ENCODE peak calls at places on chromosome 14, in eight cellular contexts. A is A172, B is H1, C is T-helper 9 cell, M is tibial artery, Y is fibroblast of lung, O is activated T-cell treated with anti-CD3 and anti-CD28 coated beads for 48 hours, G is lower lobe of right lung. Z is an unnamed sample.

GRCh38 chr14:64520699-64521098 is 16.1 kb downstream of the ZBTB1 start:
- DNase-seq in A (no peak), B (no peak), C (no peak), M (no peak), Y (no peak), O (no peak), G (peak; percentile 62), Z (no peak)

GRCh38 chr14:101235872-101236221 is 325.4 kb upstream of the DIO3 start:
- DNase-seq in A (no peak), B (no peak), C (no peak), M (peak; percentile 56), Y (no peak), O (no peak), G (no peak), Z (no peak)

GRCh38 chr14:23533652-23534435 is 17.7 kb downstream of the ZFHX2 start:
- DNase-seq in A (no peak), B (no peak), C (no peak), M (no peak), Y (no peak), O (no peak), G (no peak), Z (no peak)

GRCh38 chr14:98705826-98706225 is 566.2 kb downstream of the BCL11B start:
- DNase-seq in A (no peak), B (no peak), C (no peak), M (no peak), Y (no peak), O (no peak), G (no peak), Z (no peak)

GRCh38 chr14:68770051-68770450 is 22.8 kb downstream of the ZFP36L1 start:
- DNase-seq in A (no peak), B (no peak), C (no peak), M (peak; percentile 51), Y (no peak), O (no peak), G (no peak), Z (no peak)

GRCh38 chr14:22822017-22822618 is 6.9 kb upstream of the SLC7A7 start:
- DNase-seq in A (no peak), B (peak; percentile 79), C (no peak), M (no peak), Y (no peak), O (no peak), G (no peak), Z (no peak)

GRCh38 chr14:65696801-65697200 is 284.3 kb downstream of the FUT8 start:
- DNase-seq in A (no peak), B (no peak), C (no peak), M (no peak), Y (no peak), O (no peak), G (no peak), Z (no peak)

GRCh38 chr14:88492272-88493089 is 62.3 kb downstream of the PTPN21 start:
- DNase-seq in A (peak; percentile 50), B (peak; percentile 84), C (peak; percentile 40), M (no peak), Y (peak; percentile 81), O (peak; percentile 30), G (no peak), Z (no peak)

GRCh38 chr14:101458536-101459391 is 102.5 kb upstream of the DIO3 start:
- DNase-seq in A (no peak), B (peak; percentile 75), C (no peak), M (peak; percentile 59), Y (no peak), O (no peak), G (no peak), Z (no peak)

GRCh38 chr14:92647499-92648279 is 100.7 kb downstream of the LGMN start:
- DNase-seq in A (no peak), B (no peak), C (no peak), M (no peak), Y (peak; percentile 31), O (no peak), G (no peak), Z (no peak)

GRCh38 chr14:102917469-102918211 is 4.8 kb upstream of the AMN start:
- DNase-seq in A (no peak), B (peak; percentile 92), C (peak; percentile 46), M (no peak), Y (peak; percentile 39), O (peak; percentile 52), G (peak; percentile 66), Z (peak; percentile 76)

GRCh38 chr14:92473261-92473946 is 40.2 kb upstream of the RIN3 start:
- DNase-seq in A (no peak), B (peak; percentile 29), C (no peak), M (no peak), Y (peak; percentile 64), O (no peak), G (no peak), Z (peak; percentile 68)

GRCh38 chr14:51880810-51881580 is 20.6 kb downstream of the GNG2 start:
- DNase-seq in A (no peak), B (no peak), C (no peak), M (no peak), Y (no peak), O (no peak), G (no peak), Z (no peak)

GRCh38 chr14:99410019-99410418 is 70.6 kb downstream of the SETD3 start:
- DNase-seq in A (no peak), B (no peak), C (no peak), M (no peak), Y (no peak), O (no peak), G (no peak), Z (no peak)

GRCh38 chr14:31207287-31207745 is 277 bp downstream of the HECTD1 start:
- DNase-seq in A (no peak), B (no peak), C (no peak), M (no peak), Y (no peak), O (no peak), G (no peak), Z (no peak)

GRCh38 chr14:23321572-23322547 is 603 bp downstream of the PABPN1 start:
- DNase-seq in A (peak; percentile 6), B (peak; percentile 63), C (peak; percentile 26), M (peak; percentile 81), Y (peak; percentile 41), O (peak; percentile 62), G (no peak), Z (peak; percentile 62)

GRCh38 chr14:75453817-75454434 is 26.1 kb downstream of the JDP2 start:
- DNase-seq in A (no peak), B (no peak), C (no peak), M (no peak), Y (no peak), O (peak; percentile 4), G (no peak), Z (no peak)

Z was measured in Right ventricle myocardium superior.